ENCODE peak calls at places on chromosome 4, in four cellular contexts. I is H1, L is HepG2, X is GM12878. J is an unnamed sample.
A peak's percentile ranks its signal among the peaks of the same experiment; 100 is the strongest.

GRCh38 chr4:3392319-3392718 is 49.4 kb upstream of the HGFAC start:
- DNase-seq in I (no peak), X (no peak), L (no peak), J (no peak)

GRCh38 chr4:1496116-1496642 is 89.9 kb upstream of the NKX1-1 start:
- DNase-seq in I (no peak), L (no peak), X (no peak), J (no peak)

GRCh38 chr4:47474799-47475198 is 10.3 kb upstream of the ATP10D start:
- DNase-seq in X (no peak), I (no peak), L (no peak), J (no peak)

GRCh38 chr4:21765810-21766407 is 182.7 kb downstream of the KCNIP4 start:
- DNase-seq in X (no peak), I (peak; percentile 64), L (peak; percentile 25), J (peak; percentile 61)

GRCh38 chr4:90246841-90247240 is 119.6 kb downstream of the CCSER1 start:
- DNase-seq in X (no peak), L (no peak), I (no peak), J (no peak)

GRCh38 chr4:182207806-182208483 is 35.3 kb upstream of the TENM3 start:
- DNase-seq in I (no peak), X (no peak), L (no peak), J (no peak)

GRCh38 chr4:152325831-152326230 is 210.1 kb downstream of the FBXW7 start:
- DNase-seq in I (no peak), L (no peak), X (no peak), J (no peak)

GRCh38 chr4:101958547-101958946 is 168.0 kb downstream of the BANK1 start:
- DNase-seq in L (no peak), I (no peak), X (no peak), J (no peak)

GRCh38 chr4:185112104-185112503 is 31.0 kb upstream of the SLC25A4 start:
- DNase-seq in X (no peak), I (peak; percentile 23), L (peak; percentile 31), J (no peak)

GRCh38 chr4:176153124-176153523 is 42.3 kb downstream of the SPATA4 start:
- DNase-seq in I (no peak), X (no peak), L (no peak), J (no peak)

GRCh38 chr4:176150704-176151103 is 44.7 kb downstream of the SPATA4 start:
- DNase-seq in L (no peak), I (no peak), X (no peak), J (no peak)

GRCh38 chr4:176156656-176157055 is 38.7 kb downstream of the SPATA4 start:
- DNase-seq in L (no peak), X (no peak), I (no peak), J (no peak)
- TF ChIP-seq SUZ12 in L (no peak), X (no peak), I (no peak), J (no peak)

GRCh38 chr4:186906722-186907121 is 183.1 kb upstream of the FAT1 start:
- DNase-seq in L (no peak), X (no peak), I (no peak), J (no peak)
- H3K27me3 ChIP-seq in L (peaks cover under 1% of the 10 kb centered on the region), X (no peaks in the 10 kb centered on the region), I (no peaks in the 10 kb centered on the region), J (no peaks in the 10 kb centered on the region)

GRCh38 chr4:17336524-17336941 is 175.4 kb downstream of the QDPR start:
- DNase-seq in L (peak; percentile 6), X (peak; percentile 93), I (no peak), J (no peak)
- TF ChIP-seq SUZ12 in L (no peak), X (no peak), I (no peak), J (no peak)

GRCh38 chr4:8874896-8875680 is 3.4 kb upstream of the HMX1 start:
- DNase-seq in X (no peak), I (no peak), L (no peak), J (no peak)
- H3K27me3 ChIP-seq in X (no peaks in the 10 kb centered on the region), I (peaks cover 97% of the 10 kb centered on the region), L (peaks cover 67% of the 10 kb centered on the region), J (peaks cover 76% of the 10 kb centered on the region)

GRCh38 chr4:144656857-144657256 is 10.9 kb downstream of the HHIP start:
- DNase-seq in I (no peak), X (no peak), L (no peak), J (no peak)

GRCh38 chr4:144658908-144659307 is 13.0 kb downstream of the HHIP start:
- DNase-seq in X (no peak), I (no peak), L (no peak), J (no peak)

GRCh38 chr4:144655491-144655890 is 9.5 kb downstream of the HHIP start:
- DNase-seq in I (no peak), L (no peak), X (no peak), J (no peak)

GRCh38 chr4:144659493-144659892 is 13.5 kb downstream of the HHIP start:
- DNase-seq in L (no peak), I (no peak), X (no peak), J (no peak)

GRCh38 chr4:144658015-144658567 is 12.1 kb downstream of the HHIP start:
- DNase-seq in X (no peak), L (no peak), I (no peak), J (no peak)
- TF ChIP-seq SUZ12 in X (no peak), L (no peak), I (no peak), J (no peak)

GRCh38 chr4:55635760-55636621 is at the start of gene NMU:
- DNase-seq in I (peak; percentile 73), X (no peak), L (peak; percentile 13), J (no peak)
- H3K27me3 ChIP-seq in I (peaks cover 8% of the 10 kb centered on the region), X (peaks cover 3% of the 10 kb centered on the region), L (peaks cover 43% of the 10 kb centered on the region), J (peaks cover 33% of the 10 kb centered on the region)

DNA sequence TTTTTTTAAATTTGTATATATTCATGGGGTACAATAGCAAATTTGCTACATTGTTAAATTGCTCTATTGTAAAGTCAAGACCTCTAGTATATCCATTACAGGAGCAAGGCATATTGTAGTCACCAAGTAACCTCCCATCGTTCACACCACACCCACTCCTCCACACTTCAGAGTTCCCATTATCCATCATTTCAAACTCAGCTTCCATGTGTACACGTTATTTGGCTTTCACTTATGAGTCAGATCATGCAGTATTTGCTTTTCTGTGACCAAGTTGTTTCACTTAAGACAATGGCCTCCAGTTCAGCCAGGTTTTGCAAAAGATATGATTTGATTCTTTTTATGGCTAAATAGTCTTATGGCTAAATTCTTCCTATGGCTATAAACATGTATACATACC is 2614.2 kb downstream of the PCDH7 start:
- DNase-seq in I (no peak), X (no peak), L (no peak), J (no peak)
- TF ChIP-seq SUZ12 in I (no peak), X (no peak), L (no peak), J (no peak)

GRCh38 chr4:37243061-37243460 is 1.5 kb upstream of the NWD2 start:
- DNase-seq in I (peak; percentile 45), X (no peak), L (no peak), J (peak; percentile 5)

GRCh38 chr4:37243722-37244582 is 591 bp upstream of the NWD2 start:
- DNase-seq in I (peak; percentile 83), L (peak; percentile 0), X (no peak), J (peak; percentile 8)

GRCh38 chr4:37245391-37245954 is 930 bp downstream of the NWD2 start:
- DNase-seq in L (no peak), X (no peak), I (no peak), J (peak; percentile 0)

GRCh38 chr4:37246891-37247290 is 2.3 kb downstream of the NWD2 start:
- DNase-seq in X (no peak), I (no peak), L (no peak), J (no peak)

DNA sequence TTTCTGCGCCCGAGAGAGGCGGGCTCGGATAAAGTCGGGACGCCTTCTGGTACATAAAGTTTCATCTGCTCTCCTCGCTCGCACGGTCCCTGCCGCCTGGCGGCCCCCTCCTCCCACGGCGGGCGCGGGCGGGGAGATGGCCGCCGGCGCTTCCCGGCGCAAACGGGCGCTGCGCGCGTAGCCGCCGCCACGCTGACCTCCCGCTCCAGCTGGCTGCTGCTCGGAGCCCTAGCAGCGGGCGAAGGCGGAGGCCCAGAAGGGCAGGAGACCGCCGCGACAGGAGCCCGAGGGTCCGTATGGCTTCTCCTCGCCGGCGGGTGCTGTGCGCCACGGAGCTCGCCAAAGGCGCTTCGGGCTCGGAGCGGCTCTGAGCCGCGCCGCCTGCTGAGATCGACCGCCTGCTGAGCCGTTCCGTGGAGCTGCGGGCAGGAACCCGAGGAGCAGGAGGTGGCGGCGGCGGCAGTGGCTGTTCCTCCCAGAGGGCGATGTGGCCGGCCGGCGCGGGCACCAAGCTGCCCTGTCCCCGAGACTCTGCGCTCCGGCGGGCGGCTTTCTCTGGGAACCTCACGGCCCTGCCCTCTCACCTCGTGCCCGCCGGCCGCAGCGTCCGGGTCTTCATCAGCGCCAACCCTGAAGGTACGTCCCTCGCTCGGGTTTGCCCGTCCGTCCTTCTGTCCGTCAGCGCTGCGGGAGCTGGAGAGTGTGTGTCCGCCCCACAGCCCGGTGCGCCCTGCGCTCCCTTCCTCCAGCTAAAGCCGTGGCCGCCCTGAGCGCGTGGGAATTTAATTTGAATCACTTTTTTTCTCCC is at the start of gene NWD2:
- DNase-seq in I (peak; percentile 78), L (no peak), X (no peak), J (peak; percentile 5)
- H3K27me3 ChIP-seq in I (peaks cover 51% of the 10 kb centered on the region), L (peaks cover 29% of the 10 kb centered on the region), X (no peaks in the 10 kb centered on the region), J (peaks cover 38% of the 10 kb centered on the region)

DNA sequence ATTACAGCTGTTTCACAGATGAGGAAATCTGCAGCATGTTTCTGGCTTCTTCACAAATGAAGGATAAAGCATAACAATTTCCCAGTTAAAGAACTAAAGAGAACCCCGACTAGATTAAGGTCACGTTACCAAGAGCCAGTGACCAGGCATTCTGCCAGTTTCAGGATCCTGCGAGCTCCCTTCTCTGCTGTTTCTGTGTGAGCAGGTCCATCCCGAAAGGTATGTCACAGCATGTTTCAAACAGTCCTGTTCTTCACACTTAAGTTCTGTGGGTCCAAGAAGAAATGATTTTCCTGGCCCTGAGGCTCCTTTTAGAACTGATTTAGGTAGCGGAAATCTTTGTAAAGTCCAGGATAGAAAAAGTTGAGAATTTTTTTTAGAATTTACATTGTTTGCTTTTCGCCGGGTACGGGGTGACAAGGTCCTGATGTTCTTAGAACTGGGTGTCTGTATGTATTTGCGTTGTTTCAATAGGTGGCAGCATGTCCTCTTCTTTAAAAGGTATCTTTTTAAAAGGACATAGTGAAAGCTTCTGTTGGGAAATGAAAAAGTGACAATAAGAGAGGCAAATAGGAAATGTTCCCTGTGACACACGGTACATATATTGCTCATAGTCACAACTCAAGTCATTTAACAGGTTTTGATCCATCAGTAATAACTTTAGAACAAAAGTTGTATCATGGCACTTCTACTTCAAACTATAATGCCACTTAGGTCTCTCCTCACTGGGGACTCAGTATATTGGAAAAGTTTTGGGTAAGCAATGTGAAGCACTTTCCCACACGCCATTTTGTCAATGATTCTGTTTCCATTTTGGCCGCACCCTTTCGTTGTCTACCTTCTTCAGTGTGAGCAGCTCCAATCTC is 18.4 kb downstream of the IL21 start:
- DNase-seq in X (no peak), L (peak; percentile 36), I (no peak), J (no peak)
- TF ChIP-seq SUZ12 in X (no peak), L (no peak), I (no peak), J (no peak)

GRCh38 chr4:54102747-54103146 is 2.8 kb downstream of the GSX2 start:
- DNase-seq in X (no peak), I (no peak), L (no peak), J (no peak)
- H3K27me3 ChIP-seq in X (peaks cover 23% of the 10 kb centered on the region), I (peaks cover 91% of the 10 kb centered on the region), L (peaks cover 75% of the 10 kb centered on the region), J (peaks cover 100% of the 10 kb centered on the region)

J was measured in NT2/D1.